ENCODE peak calls at places on chromosomes 16 and 17, in ten cellular contexts. Z is choroid plexus epithelial cell, W is transverse colon, A is mucosa of descending colon, J is HFFc6, C is A549, T is K562, Y is WERI-Rb-1, F is progenitor cell of endocrine pancreas, O is brain microvascular endothelial cell. I is an unnamed sample.

GRCh38 chr17:63041722-63042121 is 75.7 kb downstream of the TANC2 start:
- DNase-seq in Y (no peak), O (no peak), C (no peak), J (no peak), Z (no peak), W (no peak), F (no peak), T (no peak), A (no peak), I (no peak)

GRCh38 chr17:82283208-82283749 is 9.8 kb upstream of the CSNK1D start:
- DNase-seq in O (peak), T (peak), C (peak), F (no peak), Y (no peak), J (peak), Z (peak), A (no peak), W (no peak), I (no peak)

GRCh38 chr17:58382108-58382884 is 30.3 kb upstream of the SUPT4H1 start:
- DNase-seq in Z (no peak), Y (no peak), T (no peak), W (no peak), A (no peak), F (no peak), C (no peak), O (no peak), J (no peak), I (no peak)

GRCh38 chr16:35195864-35196216 is 1736.4 kb downstream of the TP53TG3F start:
- DNase-seq in Y (no peak), J (no peak), Z (no peak), O (no peak), W (no peak), A (no peak), C (no peak), T (no peak), F (no peak), I (no peak)

GRCh38 chr17:15169676-15170075 is 95.5 kb downstream of the PMP22 start:
- DNase-seq in C (no peak), O (no peak), A (no peak), W (no peak), Y (no peak), J (peak), Z (peak), T (no peak), F (no peak), I (no peak)

GRCh38 chr17:147796-148740 is 10.7 kb downstream of the SCGB1C2 start:
- DNase-seq in T (no peak), J (no peak), W (no peak), F (peak), C (no peak), Z (no peak), O (no peak), A (no peak), Y (peak), I (no peak)

GRCh38 chr17:57902117-57902799 is 52.4 kb upstream of the MRPS23 start:
- DNase-seq in F (no peak), O (no peak), J (no peak), Z (no peak), W (no peak), C (no peak), T (no peak), Y (no peak), A (no peak), I (no peak)

GRCh38 chr17:63483038-63483437 is 6.2 kb downstream of the ACE start:
- DNase-seq in C (no peak), W (no peak), Z (no peak), O (no peak), J (no peak), A (no peak), T (no peak), F (no peak), Y (no peak), I (no peak)

GRCh38 chr16:24077989-24078388 is 178.1 kb upstream of the CACNG3 start:
- DNase-seq in O (no peak), A (no peak), J (no peak), Z (no peak), T (no peak), C (no peak), F (no peak), W (no peak), Y (no peak), I (no peak)

GRCh38 chr16:71811261-71811803 is 2.7 kb upstream of the AP1G1 start:
- DNase-seq in W (no peak), Y (no peak), Z (peak), A (no peak), O (no peak), C (no peak), F (no peak), T (no peak), J (no peak), I (no peak)

GRCh38 chr16:53948326-53948725 is 244.4 kb downstream of the FTO start:
- DNase-seq in F (no peak), O (no peak), T (no peak), W (no peak), A (no peak), Y (no peak), Z (no peak), J (no peak), C (no peak), I (no peak)

GRCh38 chr16:53944026-53944425 is 240.1 kb downstream of the FTO start:
- DNase-seq in Y (no peak), W (no peak), C (no peak), Z (no peak), J (no peak), F (no peak), O (no peak), A (no peak), T (no peak), I (no peak)

GRCh38 chr16:53946745-53947386 is 242.9 kb downstream of the FTO start:
- DNase-seq in T (no peak), F (no peak), C (no peak), Y (no peak), W (no peak), O (no peak), A (peak), Z (no peak), J (no peak), I (no peak)

GRCh38 chr16:53948734-53949430 is 244.9 kb downstream of the FTO start:
- DNase-seq in T (no peak), F (no peak), C (no peak), Z (no peak), J (no peak), A (no peak), W (no peak), Y (no peak), O (no peak), I (no peak)

GRCh38 chr16:53945996-53946395 is 242.0 kb downstream of the FTO start:
- DNase-seq in W (no peak), O (no peak), F (no peak), Z (peak), T (peak), Y (no peak), A (peak), J (peak), C (peak), I (no peak)
- TF ChIP-seq CTCF in W (peak), O (peak), F (peak), Z (peak), T (peak), Y (peak), A (peak), J (peak), C (peak), I (peak)

GRCh38 chr16:27179500-27180072 is 23.7 kb upstream of the KDM8 start:
- DNase-seq in J (peak), A (peak), T (peak), C (peak), W (peak), F (peak), Y (peak), Z (peak), O (peak), I (peak)

GRCh38 chr16:27175888-27176287 is 27.4 kb upstream of the KDM8 start:
- DNase-seq in A (no peak), J (no peak), C (no peak), O (no peak), F (no peak), T (peak), Y (no peak), Z (no peak), W (no peak), I (no peak)

GRCh38 chr16:27177031-27177774 is 26.1 kb upstream of the KDM8 start:
- DNase-seq in J (peak), C (no peak), W (no peak), Y (no peak), F (no peak), T (no peak), O (peak), Z (peak), A (no peak), I (no peak)

GRCh38 chr16:27181020-27181419 is 22.3 kb upstream of the KDM8 start:
- DNase-seq in Y (no peak), Z (no peak), F (no peak), T (no peak), C (no peak), A (no peak), O (no peak), W (no peak), J (no peak), I (no peak)
- TF ChIP-seq CTCF in Y (peak), Z (peak), F (peak), T (peak), C (no peak), A (no peak), O (peak), W (no peak), J (peak), I (no peak)

DNA sequence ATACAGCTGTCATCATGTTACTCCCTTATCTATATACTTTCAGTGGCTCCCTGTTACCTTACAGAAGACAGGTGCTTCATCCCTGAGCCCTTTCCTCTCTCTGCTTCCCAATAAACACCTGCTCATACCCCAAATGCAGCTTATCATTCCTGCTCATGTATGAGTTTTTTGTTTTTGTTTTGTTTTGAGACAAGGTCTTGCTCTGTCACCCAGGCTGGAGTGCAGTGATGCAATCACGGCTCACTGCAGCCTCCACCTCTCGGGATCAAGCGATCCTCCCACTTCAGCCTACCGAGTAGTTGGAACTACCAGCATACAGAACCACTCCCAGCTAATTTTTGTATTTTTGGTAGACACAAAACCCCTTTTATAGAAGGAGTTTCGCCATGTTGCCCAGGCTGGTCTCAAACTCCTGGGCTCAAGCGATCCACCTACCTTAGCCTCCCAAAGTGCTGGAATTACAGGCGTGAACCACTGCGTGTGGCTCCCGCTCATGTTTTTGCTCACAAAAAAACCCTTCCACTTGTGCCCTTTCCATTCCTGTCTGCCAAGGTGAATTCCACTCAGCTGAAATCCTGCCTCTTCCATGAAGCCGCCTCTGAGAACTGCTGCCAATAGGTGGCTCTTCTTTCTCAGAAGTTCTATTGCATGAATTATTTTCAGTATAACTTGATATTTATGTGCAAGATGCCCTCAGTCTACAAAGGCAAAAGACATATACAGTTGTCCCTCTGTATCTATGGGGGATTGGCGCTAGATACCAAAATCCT is 7.9 kb upstream of the RNF157 start:
- DNase-seq in F (no peak), Y (no peak), A (no peak), T (no peak), W (no peak), C (no peak), O (no peak), J (no peak), Z (peak), I (no peak)
- TF ChIP-seq CTCF in F (no peak), Y (peak), A (no peak), T (no peak), W (no peak), C (peak), O (peak), J (peak), Z (peak), I (no peak)

GRCh38 chr17:76124582-76125390 is 16.3 kb downstream of the FOXJ1 start:
- DNase-seq in Y (peak), A (no peak), F (no peak), Z (peak), J (no peak), W (no peak), T (peak), C (peak), O (no peak), I (no peak)
- TF ChIP-seq CTCF in Y (peak), A (no peak), F (peak), Z (peak), J (peak), W (no peak), T (peak), C (no peak), O (peak), I (peak)

DNA sequence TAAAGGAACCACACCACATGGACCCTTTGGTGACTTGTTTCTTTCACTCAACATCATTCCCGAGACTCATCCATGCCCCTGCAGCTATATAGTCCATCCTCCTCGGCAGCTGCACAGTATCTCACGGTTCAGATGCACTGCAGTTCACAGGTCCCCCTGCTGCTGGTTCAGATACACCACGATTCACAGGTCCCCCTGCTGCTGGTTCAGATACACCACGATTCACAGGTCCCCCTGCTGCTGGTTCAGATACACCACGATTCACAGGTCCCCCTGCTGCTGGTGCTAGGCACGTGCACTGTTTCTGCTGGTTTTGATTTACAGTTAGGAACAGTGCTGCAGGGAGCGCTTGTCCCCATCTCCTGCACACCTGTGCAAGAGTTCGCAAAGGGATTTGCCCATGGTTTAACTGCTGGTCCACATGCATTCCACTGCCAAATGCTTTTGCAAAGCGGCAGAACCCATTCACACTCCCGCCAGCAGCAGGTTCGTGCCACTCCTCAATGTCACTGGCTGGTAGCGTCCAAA is 3.8 kb downstream of the HSDL1 start:
- DNase-seq in A (no peak), Y (peak), O (no peak), T (no peak), C (peak), F (no peak), W (no peak), Z (no peak), J (no peak), I (no peak)
- TF ChIP-seq CTCF in A (no peak), Y (peak), O (peak), T (peak), C (no peak), F (no peak), W (no peak), Z (peak), J (no peak), I (no peak)

GRCh38 chr16:60059141-60059540 is 1325.0 kb upstream of the GOT2 start:
- DNase-seq in Y (no peak), J (no peak), O (no peak), C (no peak), A (no peak), T (no peak), W (no peak), Z (no peak), F (no peak), I (no peak)
- TF ChIP-seq CTCF in Y (no peak), J (no peak), O (no peak), C (no peak), A (no peak), T (no peak), W (no peak), Z (no peak), F (no peak), I (no peak)

GRCh38 chr17:79520134-79520892 is 90.5 kb downstream of the RBFOX3 start:
- DNase-seq in Z (no peak), Y (peak), O (no peak), T (no peak), W (no peak), F (no peak), C (no peak), A (no peak), J (no peak), I (no peak)

GRCh38 chr17:79519601-79520000 is 91.2 kb downstream of the RBFOX3 start:
- DNase-seq in C (no peak), Z (no peak), T (no peak), Y (no peak), A (no peak), O (no peak), F (no peak), W (no peak), J (no peak), I (no peak)

GRCh38 chr17:79517812-79518211 is 93.0 kb downstream of the RBFOX3 start:
- DNase-seq in T (no peak), C (no peak), J (no peak), W (no peak), Z (no peak), F (no peak), O (no peak), A (no peak), Y (peak), I (no peak)

GRCh38 chr17:79518330-79519151 is 92.3 kb downstream of the RBFOX3 start:
- DNase-seq in W (no peak), J (no peak), Y (peak), O (no peak), T (no peak), Z (no peak), F (no peak), A (no peak), C (no peak), I (no peak)

GRCh38 chr17:79519152-79519523 is 91.7 kb downstream of the RBFOX3 start:
- DNase-seq in O (no peak), W (no peak), Y (no peak), Z (no peak), C (no peak), F (no peak), T (no peak), A (no peak), J (no peak), I (no peak)
- TF ChIP-seq CTCF in O (no peak), W (no peak), Y (no peak), Z (no peak), C (no peak), F (no peak), T (no peak), A (no peak), J (no peak), I (no peak)

GRCh38 chr17:11272191-11272590 is 31.2 kb downstream of the SHISA6 start:
- DNase-seq in Z (no peak), F (no peak), Y (no peak), O (no peak), W (no peak), J (no peak), C (no peak), T (no peak), A (no peak), I (no peak)
- TF ChIP-seq CTCF in Z (no peak), F (no peak), Y (no peak), O (no peak), W (no peak), J (no peak), C (no peak), T (no peak), A (no peak), I (no peak)

I was measured in nephron progenitor cell.